ENCODE peak calls at places on chromosomes 6 and 20, in seven cellular contexts. L is hypothalamus; U is EH; Z is effector memory CD4-positive, alpha-beta T cell; M is NCI-H510A treated with DMSO at 0.1 percent for 48 hours; W is hepatocyte; G is CD8-positive, alpha-beta T cell. J is an unnamed sample.

GRCh38 chr6:169689247-169689646 is 12.6 kb downstream of the WDR27 start:
- DNase-seq in U (peak), Z (no peak), W (no peak), M (no peak), L (no peak), G (no peak), J (no peak)

GRCh38 chr6:137013031-137013430 is 31.7 kb downstream of the IL20RA start:
- DNase-seq in U (peak), Z (no peak), W (no peak), L (no peak), G (no peak), M (no peak), J (no peak)

GRCh38 chr20:50203951-50204937 is 13.6 kb downstream of the CEBPB start:
- DNase-seq in W (no peak), L (no peak), G (no peak), U (no peak), M (no peak), Z (no peak), J (no peak)

GRCh38 chr6:16413399-16413798 is 175.0 kb downstream of the GMPR start:
- DNase-seq in W (no peak), G (no peak), L (no peak), Z (peak), M (no peak), U (no peak), J (peak)

GRCh38 chr20:43994486-43995100 is 79.9 kb downstream of the TOX2 start:
- DNase-seq in M (no peak), G (no peak), U (peak), W (no peak), Z (no peak), L (no peak), J (no peak)

GRCh38 chr6:22062807-22063408 is 233.9 kb downstream of the PRL start:
- DNase-seq in W (no peak), M (no peak), Z (no peak), L (peak), U (no peak), G (peak), J (peak)

GRCh38 chr6:92047886-92048285 is 1371.5 kb downstream of the EPHA7 start:
- DNase-seq in Z (no peak), W (no peak), M (peak), U (no peak), G (no peak), L (no peak), J (no peak)

GRCh38 chr20:52494244-52494643 is 302.7 kb upstream of the ZFP64 start:
- DNase-seq in G (peak), M (peak), W (peak), Z (no peak), U (peak), L (no peak), J (no peak)

GRCh38 chr6:116210750-116211425 is 43.0 kb downstream of the TSPYL4 start:
- DNase-seq in L (no peak), Z (no peak), U (peak), G (no peak), W (no peak), M (no peak), J (no peak)

GRCh38 chr6:163347021-163347446 is 67.5 kb upstream of the QKI start:
- DNase-seq in G (no peak), U (no peak), L (no peak), M (no peak), W (no peak), Z (no peak), J (no peak)

J was measured in CD4-positive, CD25-positive, alpha-beta regulatory T cell.